ENCODE peak calls at places on chromosome 5, in six cellular contexts. One of them, this sample, is unnamed.

GRCh38 chr5:31378838-31379237 is 153.1 kb downstream of the DROSHA start:
- DNase-seq in neural progenitor cell: no peak
- DNase-seq in fibroblast of the aortic adventitia: peak
- DNase-seq in cardiac fibroblast: peak
- DNase-seq in IMR-90: peak
- DNase-seq in PC-3: no peak
- DNase-seq in this sample: no peak

GRCh38 chr5:98454904-98455303 is 318.6 kb upstream of the RGMB start:
- DNase-seq in neural progenitor cell: no peak
- DNase-seq in fibroblast of the aortic adventitia: peak
- DNase-seq in cardiac fibroblast: peak
- DNase-seq in IMR-90: peak
- DNase-seq in PC-3: peak
- DNase-seq in this sample: no peak

GRCh38 chr5:102903074-102903871 is 148.2 kb downstream of the PAM start:
- DNase-seq in neural progenitor cell: no peak
- DNase-seq in fibroblast of the aortic adventitia: no peak
- DNase-seq in cardiac fibroblast: no peak
- DNase-seq in IMR-90: peak
- DNase-seq in PC-3: peak
- DNase-seq in this sample: no peak

GRCh38 chr5:1185038-1185651 is 16.2 kb upstream of the SLC6A19 start:
- DNase-seq in neural progenitor cell: no peak
- DNase-seq in fibroblast of the aortic adventitia: no peak
- DNase-seq in cardiac fibroblast: no peak
- DNase-seq in IMR-90: no peak
- DNase-seq in PC-3: no peak
- DNase-seq in this sample: no peak

GRCh38 chr5:41246376-41246775 is 33.0 kb upstream of the C6 start:
- DNase-seq in neural progenitor cell: no peak
- DNase-seq in fibroblast of the aortic adventitia: peak
- DNase-seq in cardiac fibroblast: peak
- DNase-seq in IMR-90: peak
- DNase-seq in PC-3: peak
- DNase-seq in this sample: no peak

GRCh38 chr5:12805165-12805698 is 901.0 kb upstream of the CTNND2 start:
- DNase-seq in neural progenitor cell: no peak
- DNase-seq in fibroblast of the aortic adventitia: no peak
- DNase-seq in cardiac fibroblast: no peak
- DNase-seq in IMR-90: no peak
- DNase-seq in PC-3: no peak
- DNase-seq in this sample: no peak

GRCh38 chr5:43485406-43485805 is 1.7 kb upstream of the TMEM267 start:
- DNase-seq in neural progenitor cell: no peak
- DNase-seq in fibroblast of the aortic adventitia: no peak
- DNase-seq in cardiac fibroblast: no peak
- DNase-seq in IMR-90: peak
- DNase-seq in PC-3: peak
- DNase-seq in this sample: no peak

GRCh38 chr5:37724395-37725125 is 115.3 kb downstream of the GDNF start:
- DNase-seq in neural progenitor cell: no peak
- DNase-seq in fibroblast of the aortic adventitia: no peak
- DNase-seq in cardiac fibroblast: peak
- DNase-seq in IMR-90: no peak
- DNase-seq in PC-3: peak
- DNase-seq in this sample: no peak

GRCh38 chr5:44943637-44944036 is 134.9 kb downstream of the MRPS30 start:
- DNase-seq in neural progenitor cell: no peak
- DNase-seq in fibroblast of the aortic adventitia: no peak
- DNase-seq in cardiac fibroblast: no peak
- DNase-seq in IMR-90: no peak
- DNase-seq in PC-3: no peak
- DNase-seq in this sample: no peak

GRCh38 chr5:37120270-37120669 is 128.9 kb downstream of the CPLANE1 start:
- DNase-seq in neural progenitor cell: no peak
- DNase-seq in fibroblast of the aortic adventitia: no peak
- DNase-seq in cardiac fibroblast: no peak
- DNase-seq in IMR-90: no peak
- DNase-seq in PC-3: no peak
- DNase-seq in this sample: no peak

GRCh38 chr5:36670548-36670947 is 64.1 kb downstream of the SLC1A3 start:
- DNase-seq in neural progenitor cell: no peak
- DNase-seq in fibroblast of the aortic adventitia: no peak
- DNase-seq in cardiac fibroblast: no peak
- DNase-seq in IMR-90: peak
- DNase-seq in PC-3: no peak
- DNase-seq in this sample: no peak

GRCh38 chr5:141958113-141958512 is at the start of gene PCDH12:
- DNase-seq in neural progenitor cell: no peak
- DNase-seq in fibroblast of the aortic adventitia: peak
- DNase-seq in cardiac fibroblast: peak
- DNase-seq in IMR-90: peak
- DNase-seq in PC-3: no peak
- DNase-seq in this sample: peak

GRCh38 chr5:78907255-78907886 is 77.7 kb downstream of the ARSB start:
- DNase-seq in neural progenitor cell: no peak
- DNase-seq in fibroblast of the aortic adventitia: peak
- DNase-seq in cardiac fibroblast: peak
- DNase-seq in IMR-90: peak
- DNase-seq in PC-3: no peak
- DNase-seq in this sample: no peak

GRCh38 chr5:9903806-9904205 is 273.7 kb upstream of the TAS2R1 start:
- DNase-seq in neural progenitor cell: no peak
- DNase-seq in fibroblast of the aortic adventitia: peak
- DNase-seq in cardiac fibroblast: peak
- DNase-seq in IMR-90: peak
- DNase-seq in PC-3: peak
- DNase-seq in this sample: no peak

GRCh38 chr5:82641362-82641988 is 363.3 kb upstream of the RPS23 start:
- DNase-seq in neural progenitor cell: peak
- DNase-seq in fibroblast of the aortic adventitia: peak
- DNase-seq in cardiac fibroblast: peak
- DNase-seq in IMR-90: peak
- DNase-seq in PC-3: peak
- DNase-seq in this sample: peak

GRCh38 chr5:167570431-167570830 is 721.0 kb upstream of the WWC1 start:
- DNase-seq in neural progenitor cell: no peak
- DNase-seq in fibroblast of the aortic adventitia: no peak
- DNase-seq in cardiac fibroblast: no peak
- DNase-seq in IMR-90: no peak
- DNase-seq in PC-3: no peak
- DNase-seq in this sample: no peak

GRCh38 chr5:157109744-157110143 is 900 bp upstream of the HAVCR2 start:
- DNase-seq in neural progenitor cell: no peak
- DNase-seq in fibroblast of the aortic adventitia: no peak
- DNase-seq in cardiac fibroblast: no peak
- DNase-seq in IMR-90: no peak
- DNase-seq in PC-3: no peak
- DNase-seq in this sample: no peak

GRCh38 chr5:41843456-41844112 is 26.6 kb downstream of the OXCT1 start:
- DNase-seq in neural progenitor cell: peak
- DNase-seq in fibroblast of the aortic adventitia: peak
- DNase-seq in cardiac fibroblast: peak
- DNase-seq in IMR-90: peak
- DNase-seq in PC-3: peak
- DNase-seq in this sample: peak

GRCh38 chr5:39021413-39021812 is 52.8 kb downstream of the RICTOR start:
- DNase-seq in neural progenitor cell: peak
- DNase-seq in fibroblast of the aortic adventitia: no peak
- DNase-seq in cardiac fibroblast: no peak
- DNase-seq in IMR-90: no peak
- DNase-seq in PC-3: no peak
- DNase-seq in this sample: no peak

GRCh38 chr5:45696206-45696836 is at the start of gene HCN1:
- DNase-seq in neural progenitor cell: peak
- DNase-seq in fibroblast of the aortic adventitia: peak
- DNase-seq in cardiac fibroblast: peak
- DNase-seq in IMR-90: peak
- DNase-seq in PC-3: no peak
- DNase-seq in this sample: peak

GRCh38 chr5:125294844-125295243 is 548.4 kb upstream of the ZNF608 start:
- DNase-seq in neural progenitor cell: no peak
- DNase-seq in fibroblast of the aortic adventitia: no peak
- DNase-seq in cardiac fibroblast: no peak
- DNase-seq in IMR-90: no peak
- DNase-seq in PC-3: no peak
- DNase-seq in this sample: no peak

GRCh38 chr5:180315762-180316212 is 23.9 kb upstream of the MAPK9 start:
- DNase-seq in neural progenitor cell: peak
- DNase-seq in fibroblast of the aortic adventitia: peak
- DNase-seq in cardiac fibroblast: peak
- DNase-seq in IMR-90: peak
- DNase-seq in PC-3: peak
- DNase-seq in this sample: peak

GRCh38 chr5:83026930-83027687 is 50.1 kb downstream of the TMEM167A start:
- DNase-seq in neural progenitor cell: peak
- DNase-seq in fibroblast of the aortic adventitia: no peak
- DNase-seq in cardiac fibroblast: no peak
- DNase-seq in IMR-90: peak
- DNase-seq in PC-3: no peak
- DNase-seq in this sample: no peak

GRCh38 chr5:73327908-73328455 is 120.6 kb downstream of the FOXD1 start:
- DNase-seq in neural progenitor cell: no peak
- DNase-seq in fibroblast of the aortic adventitia: peak
- DNase-seq in cardiac fibroblast: no peak
- DNase-seq in IMR-90: peak
- DNase-seq in PC-3: peak
- DNase-seq in this sample: no peak

GRCh38 chr5:82918311-82919031 is 158.7 kb downstream of the TMEM167A start:
- DNase-seq in neural progenitor cell: no peak
- DNase-seq in fibroblast of the aortic adventitia: peak
- DNase-seq in cardiac fibroblast: no peak
- DNase-seq in IMR-90: no peak
- DNase-seq in PC-3: no peak
- DNase-seq in this sample: no peak

DNA sequence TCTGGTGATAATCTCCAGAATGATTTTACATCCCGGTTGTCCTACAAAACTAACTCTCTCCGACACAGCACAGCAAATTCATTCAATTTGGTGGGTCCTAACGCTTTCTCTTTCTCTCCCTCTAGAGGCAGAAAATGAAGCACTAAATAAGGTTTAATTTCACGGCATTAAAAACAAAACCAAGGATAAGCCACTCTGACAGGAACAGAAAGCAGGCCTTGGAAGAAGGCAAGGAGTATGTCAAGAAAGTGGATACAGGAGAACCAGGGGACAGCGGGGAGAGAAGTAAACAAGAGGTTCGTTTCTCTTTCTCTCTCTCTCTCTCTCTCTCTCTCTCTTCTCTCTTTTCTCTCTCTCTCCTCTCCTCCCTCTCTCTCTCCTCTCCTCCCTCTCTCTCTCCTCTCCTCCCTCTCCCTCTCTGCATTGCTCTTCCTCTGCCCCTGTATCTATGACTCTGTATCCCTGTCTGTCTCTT is 49.8 kb downstream of the EBF1 start:
- DNase-seq in neural progenitor cell: no peak
- DNase-seq in fibroblast of the aortic adventitia: peak
- DNase-seq in cardiac fibroblast: peak
- DNase-seq in IMR-90: peak
- DNase-seq in PC-3: peak
- DNase-seq in this sample: no peak
- TF ChIP-seq CTCF in neural progenitor cell: peak
- TF ChIP-seq CTCF in fibroblast of the aortic adventitia: peak
- TF ChIP-seq CTCF in cardiac fibroblast: peak
- TF ChIP-seq CTCF in IMR-90: peak
- TF ChIP-seq CTCF in PC-3: peak
- TF ChIP-seq CTCF in this sample: no peak

GRCh38 chr5:80569086-80569960 is 757 bp downstream of the ANKRD34B start:
- DNase-seq in neural progenitor cell: peak
- DNase-seq in fibroblast of the aortic adventitia: no peak
- DNase-seq in cardiac fibroblast: no peak
- DNase-seq in IMR-90: no peak
- DNase-seq in PC-3: no peak
- DNase-seq in this sample: peak

GRCh38 chr5:80569961-80570786 is at the start of gene ANKRD34B:
- DNase-seq in neural progenitor cell: peak
- DNase-seq in fibroblast of the aortic adventitia: no peak
- DNase-seq in cardiac fibroblast: no peak
- DNase-seq in IMR-90: no peak
- DNase-seq in PC-3: no peak
- DNase-seq in this sample: peak

GRCh38 chr5:80566711-80567259 is 3.3 kb downstream of the ANKRD34B start:
- DNase-seq in neural progenitor cell: no peak
- DNase-seq in fibroblast of the aortic adventitia: no peak
- DNase-seq in cardiac fibroblast: no peak
- DNase-seq in IMR-90: no peak
- DNase-seq in PC-3: no peak
- DNase-seq in this sample: no peak

GRCh38 chr5:80568251-80568650 is 1.8 kb downstream of the ANKRD34B start:
- DNase-seq in neural progenitor cell: no peak
- DNase-seq in fibroblast of the aortic adventitia: no peak
- DNase-seq in cardiac fibroblast: no peak
- DNase-seq in IMR-90: no peak
- DNase-seq in PC-3: no peak
- DNase-seq in this sample: no peak

GRCh38 chr5:80565330-80565729 is 4.8 kb downstream of the ANKRD34B start:
- DNase-seq in neural progenitor cell: no peak
- DNase-seq in fibroblast of the aortic adventitia: no peak
- DNase-seq in cardiac fibroblast: no peak
- DNase-seq in IMR-90: no peak
- DNase-seq in PC-3: peak
- DNase-seq in this sample: no peak
- TF ChIP-seq CTCF in neural progenitor cell: no peak
- TF ChIP-seq CTCF in fibroblast of the aortic adventitia: no peak
- TF ChIP-seq CTCF in cardiac fibroblast: no peak
- TF ChIP-seq CTCF in IMR-90: no peak
- TF ChIP-seq CTCF in PC-3: no peak
- TF ChIP-seq CTCF in this sample: no peak

DNA sequence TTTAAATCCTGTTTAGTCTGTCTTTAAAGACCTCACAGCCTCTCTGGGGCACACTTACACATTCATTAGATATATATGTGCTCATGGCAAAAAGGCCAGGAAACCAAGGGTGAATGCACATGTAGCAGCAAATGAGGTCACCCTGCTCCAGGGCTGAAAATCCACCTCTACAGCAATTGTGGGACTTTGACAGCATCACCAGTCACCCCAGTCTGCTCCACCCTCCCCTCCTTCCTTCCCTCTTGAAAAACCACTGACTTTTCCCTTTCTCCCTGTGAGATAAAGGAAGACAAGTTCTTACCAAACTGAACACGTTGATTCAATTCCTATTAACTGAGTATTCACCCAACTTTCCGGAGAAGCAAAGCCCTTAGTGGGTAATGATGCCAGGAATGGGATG is 15.2 kb upstream of the SH3RF2 start:
- DNase-seq in neural progenitor cell: no peak
- DNase-seq in fibroblast of the aortic adventitia: no peak
- DNase-seq in cardiac fibroblast: peak
- DNase-seq in IMR-90: peak
- DNase-seq in PC-3: peak
- DNase-seq in this sample: no peak
- TF ChIP-seq CTCF in neural progenitor cell: no peak
- TF ChIP-seq CTCF in fibroblast of the aortic adventitia: no peak
- TF ChIP-seq CTCF in cardiac fibroblast: no peak
- TF ChIP-seq CTCF in IMR-90: no peak
- TF ChIP-seq CTCF in PC-3: no peak
- TF ChIP-seq CTCF in this sample: no peak

DNA sequence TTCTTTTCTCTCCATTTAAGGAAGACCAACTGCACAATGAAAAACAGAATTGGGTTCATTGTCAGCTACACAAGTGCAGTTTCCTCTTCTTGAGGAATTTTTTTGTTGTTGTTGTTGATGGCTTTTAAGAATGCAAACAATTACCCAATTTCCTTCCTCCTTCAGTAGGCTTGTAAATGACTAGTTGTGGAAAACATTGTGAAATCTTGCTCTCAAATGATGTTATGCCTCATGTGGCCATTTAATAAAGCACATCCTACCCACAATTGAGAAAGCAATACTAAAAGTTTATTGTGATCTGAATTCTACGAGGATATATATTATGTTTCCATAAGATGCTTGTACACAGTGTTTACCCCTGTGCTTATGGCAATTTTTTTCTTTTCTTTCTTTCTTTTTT is 171.6 kb downstream of the FAM174A start:
- DNase-seq in neural progenitor cell: no peak
- DNase-seq in fibroblast of the aortic adventitia: peak
- DNase-seq in cardiac fibroblast: peak
- DNase-seq in IMR-90: no peak
- DNase-seq in PC-3: peak
- DNase-seq in this sample: no peak
- TF ChIP-seq CTCF in neural progenitor cell: peak
- TF ChIP-seq CTCF in fibroblast of the aortic adventitia: peak
- TF ChIP-seq CTCF in cardiac fibroblast: peak
- TF ChIP-seq CTCF in IMR-90: no peak
- TF ChIP-seq CTCF in PC-3: peak
- TF ChIP-seq CTCF in this sample: peak